ENCODE peak calls at places on chromosomes 4 and X, in ten cellular contexts. R is RWPE1, O is D341Med, C is PC-3, Y is fibroblast of pulmonary artery, T is occipital lobe, I is RWPE2, X is sigmoid colon, W is NCI-H1105 treated with DMSO at 0.1 percent for 48 hours, A is NCI-H774. S is an unnamed sample.
A peak's percentile ranks its signal among the peaks of the same experiment; 100 is the strongest.

GRCh38 chr4:6676722-6677558 is 16.7 kb upstream of the S100P start:
- DNase-seq in R (no peak), O (no peak), C (no peak), Y (no peak), T (no peak), I (no peak), X (no peak), W (no peak), A (no peak), S (no peak)

GRCh38 chrX:101550362-101550761 is at the start of gene ARMCX1:
- DNase-seq in R (peak; percentile 15), O (no peak), C (no peak), Y (peak; percentile 85), T (peak; percentile 44), I (no peak), X (peak; percentile 90), W (peak; percentile 72), A (peak; percentile 37), S (no peak)

GRCh38 chrX:150361777-150362351 is 1.3 kb upstream of the MAMLD1 start:
- DNase-seq in R (no peak), O (no peak), C (peak; percentile 36), Y (peak; percentile 17), T (no peak), I (no peak), X (peak; percentile 74), W (peak; percentile 18), A (no peak), S (no peak)

GRCh38 chrX:132227383-132228112 is 8.3 kb upstream of the RAP2C start:
- DNase-seq in R (no peak), O (no peak), C (no peak), Y (no peak), T (no peak), I (no peak), X (no peak), W (no peak), A (no peak), S (no peak)

GRCh38 chrX:46582964-46583363 is 9.4 kb downstream of the CHST7 start:
- DNase-seq in R (peak; percentile 55), O (no peak), C (no peak), Y (peak; percentile 91), T (no peak), I (no peak), X (no peak), W (peak; percentile 43), A (no peak), S (no peak)

GRCh38 chr4:140344621-140345020 is 28.8 kb upstream of the SCOC start:
- DNase-seq in R (no peak), O (no peak), C (no peak), Y (no peak), T (peak; percentile 56), I (no peak), X (no peak), W (no peak), A (no peak), S (no peak)

GRCh38 chr4:55547918-55548317 is 1.2 kb upstream of the CLOCK start:
- DNase-seq in R (no peak), O (no peak), C (no peak), Y (no peak), T (no peak), I (no peak), X (no peak), W (no peak), A (no peak), S (no peak)

GRCh38 chr4:38983756-38984647 is 48.2 kb downstream of the TMEM156 start:
- DNase-seq in R (no peak), O (peak; percentile 28), C (no peak), Y (peak; percentile 44), T (no peak), I (no peak), X (no peak), W (no peak), A (no peak), S (peak; percentile 13)

GRCh38 chr4:123352240-123352945 is 44.2 kb upstream of the SPRY1 start:
- DNase-seq in R (peak; percentile 75), O (no peak), C (no peak), Y (peak; percentile 64), T (no peak), I (no peak), X (no peak), W (peak; percentile 1), A (no peak), S (no peak)

GRCh38 chr4:106021737-106022410 is 126.6 kb downstream of the NPNT start:
- DNase-seq in R (no peak), O (no peak), C (no peak), Y (peak; percentile 58), T (no peak), I (no peak), X (no peak), W (no peak), A (no peak), S (no peak)

S was measured in cerebellar nuclear complex.